ENCODE peak calls at places on chromosomes 6 and 20, in five cellular contexts. One of them, this sample, is unnamed.

GRCh38 chr6:144478487-144478886 is 193.4 kb downstream of the UTRN start:
- DNase-seq in HepG2: no peak
- DNase-seq in HCT116: no peak
- DNase-seq in K562: no peak
- DNase-seq in GM12878: no peak
- DNase-seq in this sample: no peak

GRCh38 chr6:139925894-139926641 is 551.6 kb upstream of the CITED2 start:
- DNase-seq in HepG2: peak; percentile 71
- DNase-seq in HCT116: no peak
- DNase-seq in K562: no peak
- DNase-seq in GM12878: no peak
- DNase-seq in this sample: no peak

GRCh38 chr20:55095745-55096450 is 620.5 kb downstream of the DOK5 start:
- DNase-seq in HepG2: no peak
- DNase-seq in HCT116: no peak
- DNase-seq in K562: peak; percentile 16
- DNase-seq in GM12878: no peak
- DNase-seq in this sample: no peak

GRCh38 chr6:151293621-151294020 is 53.9 kb downstream of the AKAP12 start:
- DNase-seq in HepG2: no peak
- DNase-seq in HCT116: no peak
- DNase-seq in K562: no peak
- DNase-seq in GM12878: no peak
- DNase-seq in this sample: no peak

GRCh38 chr6:2448826-2449571 is 203.6 kb upstream of the GMDS start:
- DNase-seq in HepG2: peak; percentile 72
- DNase-seq in HCT116: peak; percentile 59
- DNase-seq in K562: peak; percentile 72
- DNase-seq in GM12878: no peak
- DNase-seq in this sample: peak; percentile 60

GRCh38 chr20:47927385-47927851 is 142.1 kb upstream of the SULF2 start:
- DNase-seq in HepG2: no peak
- DNase-seq in HCT116: no peak
- DNase-seq in K562: no peak
- DNase-seq in GM12878: no peak
- DNase-seq in this sample: no peak

GRCh38 chr20:36093025-36093803 is 61.3 kb upstream of the EPB41L1 start:
- DNase-seq in HepG2: no peak
- DNase-seq in HCT116: no peak
- DNase-seq in K562: no peak
- DNase-seq in GM12878: no peak
- DNase-seq in this sample: peak; percentile 50

GRCh38 chr6:96917098-96917497 is 7.4 kb upstream of the KLHL32 start:
- DNase-seq in HepG2: no peak
- DNase-seq in HCT116: no peak
- DNase-seq in K562: peak; percentile 64
- DNase-seq in GM12878: no peak
- DNase-seq in this sample: no peak

GRCh38 chr6:87929843-87930288 is 117.8 kb upstream of the SPACA1 start:
- DNase-seq in HepG2: peak; percentile 78
- DNase-seq in HCT116: peak; percentile 71
- DNase-seq in K562: peak; percentile 77
- DNase-seq in GM12878: peak; percentile 71
- DNase-seq in this sample: peak; percentile 51

GRCh38 chr20:10508060-10508459 is 73.0 kb downstream of the SLX4IP start:
- DNase-seq in HepG2: no peak
- DNase-seq in HCT116: peak; percentile 93
- DNase-seq in K562: no peak
- DNase-seq in GM12878: no peak
- DNase-seq in this sample: no peak

GRCh38 chr6:143295904-143296303 is 154.6 kb downstream of the ADAT2 start:
- DNase-seq in HepG2: no peak
- DNase-seq in HCT116: no peak
- DNase-seq in K562: no peak
- DNase-seq in GM12878: no peak
- DNase-seq in this sample: no peak

GRCh38 chr6:134372603-134373281 is 54.8 kb upstream of the SGK1 start:
- DNase-seq in HepG2: no peak
- DNase-seq in HCT116: no peak
- DNase-seq in K562: no peak
- DNase-seq in GM12878: no peak
- DNase-seq in this sample: no peak

GRCh38 chr20:58621906-58622548 is 29.1 kb upstream of the STX16 start:
- DNase-seq in HepG2: no peak
- DNase-seq in HCT116: peak; percentile 10
- DNase-seq in K562: peak; percentile 26
- DNase-seq in GM12878: no peak
- DNase-seq in this sample: no peak

GRCh38 chr6:55937227-55937626 is 61.8 kb upstream of the BMP5 start:
- DNase-seq in HepG2: no peak
- DNase-seq in HCT116: no peak
- DNase-seq in K562: no peak
- DNase-seq in GM12878: no peak
- DNase-seq in this sample: no peak

GRCh38 chr20:7586481-7586880 is 353.8 kb downstream of the HAO1 start:
- DNase-seq in HepG2: no peak
- DNase-seq in HCT116: no peak
- DNase-seq in K562: no peak
- DNase-seq in GM12878: no peak
- DNase-seq in this sample: no peak

GRCh38 chr6:105174512-105174911 is 5.3 kb downstream of the POPDC3 start:
- DNase-seq in HepG2: no peak
- DNase-seq in HCT116: no peak
- DNase-seq in K562: no peak
- DNase-seq in GM12878: no peak
- DNase-seq in this sample: no peak

GRCh38 chr6:12865782-12866181 is 149.2 kb downstream of the PHACTR1 start:
- DNase-seq in HepG2: no peak
- DNase-seq in HCT116: no peak
- DNase-seq in K562: no peak
- DNase-seq in GM12878: no peak
- DNase-seq in this sample: no peak

GRCh38 chr6:151063339-151063738 is 176.4 kb upstream of the AKAP12 start:
- DNase-seq in HepG2: no peak
- DNase-seq in HCT116: peak; percentile 74
- DNase-seq in K562: no peak
- DNase-seq in GM12878: no peak
- DNase-seq in this sample: no peak

GRCh38 chr6:112560651-112561050 is 213.5 kb downstream of the RFPL4B start:
- DNase-seq in HepG2: no peak
- DNase-seq in HCT116: no peak
- DNase-seq in K562: no peak
- DNase-seq in GM12878: no peak
- DNase-seq in this sample: no peak

GRCh38 chr6:121651420-121651819 is 216.0 kb downstream of the GJA1 start:
- DNase-seq in HepG2: no peak
- DNase-seq in HCT116: no peak
- DNase-seq in K562: no peak
- DNase-seq in GM12878: no peak
- DNase-seq in this sample: no peak

GRCh38 chr6:16369989-16370388 is 131.6 kb downstream of the GMPR start:
- DNase-seq in HepG2: no peak
- DNase-seq in HCT116: no peak
- DNase-seq in K562: no peak
- DNase-seq in GM12878: no peak
- DNase-seq in this sample: no peak

GRCh38 chr20:48706116-48706656 is 121.6 kb downstream of the PREX1 start:
- DNase-seq in HepG2: no peak
- DNase-seq in HCT116: no peak
- DNase-seq in K562: no peak
- DNase-seq in GM12878: no peak
- DNase-seq in this sample: no peak

GRCh38 chr20:37677969-37678610 is 15.7 kb upstream of the CTNNBL1 start:
- DNase-seq in HepG2: peak; percentile 46
- DNase-seq in HCT116: no peak
- DNase-seq in K562: no peak
- DNase-seq in GM12878: no peak
- DNase-seq in this sample: no peak

GRCh38 chr20:53738945-53739798 is 145.5 kb upstream of the ZNF217 start:
- DNase-seq in HepG2: no peak
- DNase-seq in HCT116: no peak
- DNase-seq in K562: peak; percentile 75
- DNase-seq in GM12878: no peak
- DNase-seq in this sample: no peak

GRCh38 chr20:25085756-25086495 is 4.0 kb upstream of the VSX1 start:
- DNase-seq in HepG2: no peak
- DNase-seq in HCT116: no peak
- DNase-seq in K562: no peak
- DNase-seq in GM12878: no peak
- DNase-seq in this sample: no peak

GRCh38 chr20:17648782-17649730 is 33.0 kb downstream of the RRBP1 start:
- DNase-seq in HepG2: no peak
- DNase-seq in HCT116: no peak
- DNase-seq in K562: no peak
- DNase-seq in GM12878: peak; percentile 5
- DNase-seq in this sample: peak; percentile 54

GRCh38 chr6:76435174-76435573 is 362.7 kb upstream of the IMPG1 start:
- DNase-seq in HepG2: no peak
- DNase-seq in HCT116: no peak
- DNase-seq in K562: no peak
- DNase-seq in GM12878: no peak
- DNase-seq in this sample: no peak

GRCh38 chr6:32163559-32164258 is 686 bp upstream of the EGFL8 start:
- DNase-seq in HepG2: no peak
- DNase-seq in HCT116: no peak
- DNase-seq in K562: no peak
- DNase-seq in GM12878: no peak
- DNase-seq in this sample: no peak

GRCh38 chr6:36387440-36388303 is at the start of gene ETV7:
- DNase-seq in HepG2: no peak
- DNase-seq in HCT116: no peak
- DNase-seq in K562: no peak
- DNase-seq in GM12878: no peak
- DNase-seq in this sample: peak; percentile 55

GRCh38 chr20:40160151-40160550 is 528.9 kb downstream of the MAFB start:
- DNase-seq in HepG2: peak; percentile 60
- DNase-seq in HCT116: peak; percentile 1
- DNase-seq in K562: peak; percentile 49
- DNase-seq in GM12878: peak; percentile 7
- DNase-seq in this sample: peak; percentile 81

GRCh38 chr20:13312300-13312699 is 91.2 kb downstream of the ISM1 start:
- DNase-seq in HepG2: no peak
- DNase-seq in HCT116: no peak
- DNase-seq in K562: no peak
- DNase-seq in GM12878: no peak
- DNase-seq in this sample: no peak
- TF ChIP-seq JUND in HepG2: no peak
- TF ChIP-seq JUND in HCT116: no peak
- TF ChIP-seq JUND in K562: no peak
- TF ChIP-seq JUND in GM12878: no peak
- TF ChIP-seq JUND in this sample: no peak

GRCh38 chr6:30742316-30743098 is at the start of gene FLOT1:
- DNase-seq in HepG2: peak; percentile 97
- DNase-seq in HCT116: peak; percentile 94
- DNase-seq in K562: peak; percentile 97
- DNase-seq in GM12878: peak; percentile 80
- DNase-seq in this sample: peak; percentile 82

GRCh38 chr6:30744054-30744805 is at the start of gene IER3:
- DNase-seq in HepG2: peak; percentile 89
- DNase-seq in HCT116: peak; percentile 96
- DNase-seq in K562: peak; percentile 94
- DNase-seq in GM12878: no peak
- DNase-seq in this sample: peak; percentile 47

GRCh38 chr6:30741789-30742315 is 635 bp downstream of the FLOT1 start:
- DNase-seq in HepG2: no peak
- DNase-seq in HCT116: no peak
- DNase-seq in K562: no peak
- DNase-seq in GM12878: no peak
- DNase-seq in this sample: no peak

GRCh38 chr6:30740993-30741784 is 1.3 kb downstream of the FLOT1 start:
- DNase-seq in HepG2: no peak
- DNase-seq in HCT116: no peak
- DNase-seq in K562: no peak
- DNase-seq in GM12878: no peak
- DNase-seq in this sample: peak; percentile 32

GRCh38 chr6:30743099-30744053 is 889 bp upstream of the FLOT1 start:
- DNase-seq in HepG2: no peak
- DNase-seq in HCT116: no peak
- DNase-seq in K562: peak; percentile 78
- DNase-seq in GM12878: no peak
- DNase-seq in this sample: peak; percentile 46
- TF ChIP-seq JUND in HepG2: no peak
- TF ChIP-seq JUND in HCT116: no peak
- TF ChIP-seq JUND in K562: no peak
- TF ChIP-seq JUND in GM12878: no peak
- TF ChIP-seq JUND in this sample: no peak

DNA sequence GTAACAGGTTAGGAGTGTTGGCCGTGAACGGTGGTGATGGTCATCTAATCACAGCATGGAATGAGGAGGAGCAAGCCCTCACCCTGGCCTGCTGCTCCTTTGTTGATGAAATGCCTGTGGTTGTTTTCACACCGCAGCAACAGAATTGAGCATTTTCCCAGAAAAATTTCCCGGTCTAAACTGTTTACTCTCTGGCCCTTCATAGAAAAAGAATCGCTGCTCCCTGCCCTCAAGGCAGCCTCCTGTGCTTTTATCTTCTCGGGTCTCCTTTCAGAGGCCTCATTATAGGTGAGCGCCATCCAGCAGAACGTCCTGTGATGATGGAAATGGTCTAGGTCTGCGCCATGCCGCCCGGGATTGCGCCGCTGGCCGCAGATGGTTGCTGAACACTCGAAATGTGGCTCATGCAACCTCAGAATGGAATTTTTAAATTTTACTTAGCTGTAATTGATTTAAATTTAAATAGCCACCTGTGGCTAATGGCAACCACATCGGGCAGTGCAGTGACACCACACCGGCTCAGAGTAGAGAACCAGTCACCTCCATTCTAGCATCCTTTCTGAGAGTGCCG is 30.2 kb downstream of the PHACTR3 start:
- DNase-seq in HepG2: no peak
- DNase-seq in HCT116: no peak
- DNase-seq in K562: no peak
- DNase-seq in GM12878: no peak
- DNase-seq in this sample: no peak
- TF ChIP-seq JUND in HepG2: no peak
- TF ChIP-seq JUND in HCT116: no peak
- TF ChIP-seq JUND in K562: no peak
- TF ChIP-seq JUND in GM12878: no peak
- TF ChIP-seq JUND in this sample: no peak

GRCh38 chr6:163710552-163710951 is 296.0 kb downstream of the QKI start:
- DNase-seq in HepG2: no peak
- DNase-seq in HCT116: no peak
- DNase-seq in K562: peak; percentile 66
- DNase-seq in GM12878: no peak
- DNase-seq in this sample: no peak

GRCh38 chr6:163712981-163713380 is 298.5 kb downstream of the QKI start:
- DNase-seq in HepG2: no peak
- DNase-seq in HCT116: no peak
- DNase-seq in K562: no peak
- DNase-seq in GM12878: no peak
- DNase-seq in this sample: no peak

GRCh38 chr6:163712569-163712966 is 298.1 kb downstream of the QKI start:
- DNase-seq in HepG2: no peak
- DNase-seq in HCT116: no peak
- DNase-seq in K562: no peak
- DNase-seq in GM12878: no peak
- DNase-seq in this sample: no peak

GRCh38 chr6:163711071-163711470 is 296.6 kb downstream of the QKI start:
- DNase-seq in HepG2: no peak
- DNase-seq in HCT116: no peak
- DNase-seq in K562: no peak
- DNase-seq in GM12878: no peak
- DNase-seq in this sample: no peak

GRCh38 chr6:163711615-163712568 is 297.4 kb downstream of the QKI start:
- DNase-seq in HepG2: peak; percentile 11
- DNase-seq in HCT116: no peak
- DNase-seq in K562: no peak
- DNase-seq in GM12878: peak; percentile 72
- DNase-seq in this sample: no peak
- TF ChIP-seq JUND in HepG2: no peak
- TF ChIP-seq JUND in HCT116: no peak
- TF ChIP-seq JUND in K562: no peak
- TF ChIP-seq JUND in GM12878: no peak
- TF ChIP-seq JUND in this sample: no peak

This sample was measured in T47D.